ENCODE peak calls at places on chromosome 19, in nine cellular contexts. One of them, this sample, is unnamed.

GRCh38 chr19:8615813-8616596 is 5.5 kb upstream of the ADAMTS10 start:
- DNase-seq in adrenal gland: peak; percentile 84
- DNase-seq in suprapubic skin: peak; percentile 83
- DNase-seq in uterus: no peak
- DNase-seq in GM12878: no peak
- DNase-seq in tibial nerve: peak; percentile 63
- DNase-seq in IMR-90: peak; percentile 55
- DNase-seq in HepG2: peak; percentile 62
- DNase-seq in stomach: peak; percentile 45
- DNase-seq in this sample: no peak

GRCh38 chr19:17081672-17082630 is 6.4 kb downstream of the MYO9B start:
- DNase-seq in uterus: no peak
- DNase-seq in stomach: no peak
- DNase-seq in adrenal gland: no peak
- DNase-seq in suprapubic skin: no peak
- DNase-seq in tibial nerve: peak; percentile 61
- DNase-seq in IMR-90: no peak
- DNase-seq in GM12878: no peak
- DNase-seq in HepG2: no peak
- DNase-seq in this sample: no peak

GRCh38 chr19:964761-965694 is 19.1 kb upstream of the WDR18 start:
- DNase-seq in uterus: no peak
- DNase-seq in suprapubic skin: no peak
- DNase-seq in tibial nerve: no peak
- DNase-seq in IMR-90: peak; percentile 31
- DNase-seq in adrenal gland: no peak
- DNase-seq in stomach: no peak
- DNase-seq in HepG2: no peak
- DNase-seq in GM12878: no peak
- DNase-seq in this sample: no peak

GRCh38 chr19:14817052-14817451 is 17.9 kb downstream of the OR7A5 start:
- DNase-seq in uterus: no peak
- DNase-seq in GM12878: no peak
- DNase-seq in HepG2: no peak
- DNase-seq in stomach: no peak
- DNase-seq in suprapubic skin: no peak
- DNase-seq in adrenal gland: no peak
- DNase-seq in tibial nerve: no peak
- DNase-seq in IMR-90: no peak
- DNase-seq in this sample: no peak

GRCh38 chr19:35446194-35446593 is 1.9 kb upstream of the FFAR2 start:
- DNase-seq in stomach: no peak
- DNase-seq in suprapubic skin: no peak
- DNase-seq in GM12878: no peak
- DNase-seq in tibial nerve: no peak
- DNase-seq in HepG2: no peak
- DNase-seq in IMR-90: no peak
- DNase-seq in adrenal gland: no peak
- DNase-seq in uterus: no peak
- DNase-seq in this sample: no peak

GRCh38 chr19:41811036-41811435 is 14.6 kb downstream of the CEACAM3 start:
- DNase-seq in adrenal gland: no peak
- DNase-seq in HepG2: no peak
- DNase-seq in GM12878: no peak
- DNase-seq in suprapubic skin: no peak
- DNase-seq in tibial nerve: no peak
- DNase-seq in uterus: no peak
- DNase-seq in stomach: no peak
- DNase-seq in IMR-90: no peak
- DNase-seq in this sample: no peak

GRCh38 chr19:918481-919156 is 1.5 kb downstream of the KISS1R start:
- DNase-seq in stomach: no peak
- DNase-seq in GM12878: no peak
- DNase-seq in suprapubic skin: no peak
- DNase-seq in IMR-90: no peak
- DNase-seq in HepG2: no peak
- DNase-seq in uterus: no peak
- DNase-seq in tibial nerve: no peak
- DNase-seq in adrenal gland: no peak
- DNase-seq in this sample: no peak

GRCh38 chr19:17686592-17687042 is 1.5 kb downstream of the UNC13A start:
- DNase-seq in suprapubic skin: no peak
- DNase-seq in uterus: no peak
- DNase-seq in tibial nerve: no peak
- DNase-seq in HepG2: no peak
- DNase-seq in IMR-90: no peak
- DNase-seq in GM12878: no peak
- DNase-seq in adrenal gland: peak; percentile 80
- DNase-seq in stomach: no peak
- DNase-seq in this sample: no peak

GRCh38 chr19:28793391-28794168 is 419.4 kb downstream of the UQCRFS1 start:
- DNase-seq in stomach: no peak
- DNase-seq in IMR-90: no peak
- DNase-seq in GM12878: no peak
- DNase-seq in suprapubic skin: no peak
- DNase-seq in adrenal gland: no peak
- DNase-seq in HepG2: no peak
- DNase-seq in tibial nerve: no peak
- DNase-seq in uterus: no peak
- DNase-seq in this sample: no peak

GRCh38 chr19:31545766-31546165 is 196.5 kb upstream of the TSHZ3 start:
- DNase-seq in IMR-90: no peak
- DNase-seq in suprapubic skin: no peak
- DNase-seq in tibial nerve: no peak
- DNase-seq in uterus: no peak
- DNase-seq in HepG2: no peak
- DNase-seq in GM12878: no peak
- DNase-seq in stomach: no peak
- DNase-seq in adrenal gland: no peak
- DNase-seq in this sample: peak; percentile 49

GRCh38 chr19:34066007-34066656 is 106.2 kb upstream of the LSM14A start:
- DNase-seq in IMR-90: no peak
- DNase-seq in stomach: no peak
- DNase-seq in uterus: no peak
- DNase-seq in HepG2: no peak
- DNase-seq in tibial nerve: no peak
- DNase-seq in suprapubic skin: no peak
- DNase-seq in adrenal gland: no peak
- DNase-seq in GM12878: no peak
- DNase-seq in this sample: no peak

GRCh38 chr19:31539386-31539785 is 190.2 kb upstream of the TSHZ3 start:
- DNase-seq in uterus: no peak
- DNase-seq in IMR-90: no peak
- DNase-seq in adrenal gland: no peak
- DNase-seq in HepG2: no peak
- DNase-seq in suprapubic skin: peak; percentile 20
- DNase-seq in stomach: no peak
- DNase-seq in tibial nerve: no peak
- DNase-seq in GM12878: no peak
- DNase-seq in this sample: peak; percentile 49

GRCh38 chr19:19533826-19534225 is 4.2 kb upstream of the CILP2 start:
- DNase-seq in tibial nerve: no peak
- DNase-seq in IMR-90: no peak
- DNase-seq in adrenal gland: no peak
- DNase-seq in HepG2: no peak
- DNase-seq in GM12878: no peak
- DNase-seq in suprapubic skin: no peak
- DNase-seq in stomach: no peak
- DNase-seq in uterus: no peak
- DNase-seq in this sample: no peak

GRCh38 chr19:46211201-46211881 is 18.2 kb upstream of the IGFL1 start:
- DNase-seq in IMR-90: no peak
- DNase-seq in uterus: no peak
- DNase-seq in GM12878: no peak
- DNase-seq in suprapubic skin: no peak
- DNase-seq in stomach: peak; percentile 53
- DNase-seq in adrenal gland: no peak
- DNase-seq in HepG2: no peak
- DNase-seq in tibial nerve: no peak
- DNase-seq in this sample: no peak

GRCh38 chr19:44641460-44641859 is 2.2 kb upstream of the PVR start:
- DNase-seq in IMR-90: no peak
- DNase-seq in tibial nerve: no peak
- DNase-seq in uterus: no peak
- DNase-seq in stomach: no peak
- DNase-seq in GM12878: no peak
- DNase-seq in suprapubic skin: no peak
- DNase-seq in adrenal gland: no peak
- DNase-seq in HepG2: no peak
- DNase-seq in this sample: no peak

GRCh38 chr19:50998061-50998460 is 3.3 kb downstream of the KLK8 start:
- DNase-seq in uterus: no peak
- DNase-seq in HepG2: no peak
- DNase-seq in IMR-90: no peak
- DNase-seq in tibial nerve: no peak
- DNase-seq in suprapubic skin: no peak
- DNase-seq in adrenal gland: no peak
- DNase-seq in stomach: no peak
- DNase-seq in GM12878: no peak
- DNase-seq in this sample: no peak

GRCh38 chr19:32651729-32652140 is 23.2 kb downstream of the ANKRD27 start:
- DNase-seq in uterus: no peak
- DNase-seq in IMR-90: peak; percentile 11
- DNase-seq in stomach: peak; percentile 30
- DNase-seq in HepG2: no peak
- DNase-seq in tibial nerve: no peak
- DNase-seq in adrenal gland: peak; percentile 63
- DNase-seq in suprapubic skin: no peak
- DNase-seq in GM12878: no peak
- DNase-seq in this sample: no peak

DNA sequence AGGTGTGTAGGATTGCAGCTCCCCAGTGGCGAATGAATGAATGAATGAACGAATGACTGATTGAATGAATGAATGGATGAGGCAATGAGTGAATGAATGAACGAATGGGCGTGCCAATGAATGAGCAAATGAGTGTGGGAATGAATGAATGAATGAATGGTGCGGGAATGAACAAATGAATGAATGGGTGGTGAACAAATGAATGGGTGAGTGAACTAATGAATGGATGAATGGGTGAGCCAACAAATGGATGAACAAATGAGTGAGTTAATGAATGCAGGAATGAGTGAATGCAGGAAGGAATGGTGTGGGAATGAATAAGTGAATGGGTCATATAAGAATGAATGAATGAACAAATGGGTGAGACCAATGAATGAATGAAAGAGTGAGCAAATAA is 14.7 kb downstream of the ANKRD24 start:
- DNase-seq in adrenal gland: no peak
- DNase-seq in HepG2: no peak
- DNase-seq in tibial nerve: no peak
- DNase-seq in GM12878: no peak
- DNase-seq in stomach: no peak
- DNase-seq in IMR-90: no peak
- DNase-seq in uterus: no peak
- DNase-seq in suprapubic skin: no peak
- DNase-seq in this sample: no peak
- H3K4me3 ChIP-seq in adrenal gland: no peak overlapping the region
- H3K4me3 ChIP-seq in HepG2: no peak overlapping the region
- H3K4me3 ChIP-seq in tibial nerve: no peak overlapping the region
- H3K4me3 ChIP-seq in GM12878: no peak overlapping the region
- H3K4me3 ChIP-seq in stomach: no peak overlapping the region
- H3K4me3 ChIP-seq in IMR-90: no peak overlapping the region
- H3K4me3 ChIP-seq in uterus: no peak overlapping the region
- H3K4me3 ChIP-seq in suprapubic skin: no peak overlapping the region
- H3K4me3 ChIP-seq in this sample: no peak overlapping the region

DNA sequence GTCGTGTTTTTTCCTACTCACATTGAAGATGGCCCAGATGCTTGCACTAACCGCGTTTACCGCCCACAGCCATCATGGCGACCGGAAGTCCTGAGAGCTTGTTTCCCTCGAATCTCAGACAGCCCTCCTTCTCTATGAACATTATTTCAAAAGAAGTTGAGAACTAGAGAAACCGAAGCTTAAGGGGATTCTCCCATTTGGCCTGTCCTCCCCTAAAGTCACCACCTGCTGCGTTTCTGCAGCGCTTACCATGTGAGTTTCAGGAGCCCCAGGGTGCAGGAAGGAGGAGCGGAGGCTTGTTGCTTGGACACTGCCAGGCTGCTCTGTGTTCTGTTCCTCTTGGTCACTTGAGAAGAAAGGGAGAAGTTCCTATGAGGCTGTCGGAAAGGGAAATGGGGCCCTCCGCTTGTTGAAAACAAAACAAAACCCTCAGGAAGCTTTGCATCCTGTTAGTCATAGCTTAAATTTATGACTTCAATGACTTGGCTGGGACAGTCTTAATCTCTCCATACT is 6.2 kb downstream of the CARD8 start:
- DNase-seq in GM12878: peak; percentile 78
- DNase-seq in IMR-90: no peak
- DNase-seq in uterus: no peak
- DNase-seq in HepG2: no peak
- DNase-seq in stomach: peak; percentile 41
- DNase-seq in adrenal gland: peak; percentile 78
- DNase-seq in suprapubic skin: no peak
- DNase-seq in tibial nerve: peak; percentile 40
- DNase-seq in this sample: no peak
- H3K27ac ChIP-seq in GM12878: peak overlapping the region; percentile 97
- H3K27ac ChIP-seq in IMR-90: no peak overlapping the region
- H3K27ac ChIP-seq in uterus: peak overlapping the region; percentile 75
- H3K27ac ChIP-seq in HepG2: no peak overlapping the region
- H3K27ac ChIP-seq in stomach: peak overlapping the region; percentile 63
- H3K27ac ChIP-seq in adrenal gland: no peak overlapping the region
- H3K27ac ChIP-seq in suprapubic skin: peak overlapping the region; percentile 75
- H3K27ac ChIP-seq in tibial nerve: no peak overlapping the region
- H3K27ac ChIP-seq in this sample: no peak overlapping the region

GRCh38 chr19:5477451-5478215 is 22.4 kb downstream of the ZNRF4 start:
- DNase-seq in uterus: no peak
- DNase-seq in IMR-90: no peak
- DNase-seq in GM12878: no peak
- DNase-seq in tibial nerve: no peak
- DNase-seq in HepG2: no peak
- DNase-seq in adrenal gland: no peak
- DNase-seq in suprapubic skin: no peak
- DNase-seq in stomach: no peak
- DNase-seq in this sample: no peak
- TF ChIP-seq POLR2A in uterus: no peak
- TF ChIP-seq POLR2A in IMR-90: no peak
- TF ChIP-seq POLR2A in GM12878: no peak
- TF ChIP-seq POLR2A in tibial nerve: no peak
- TF ChIP-seq POLR2A in HepG2: no peak
- TF ChIP-seq POLR2A in adrenal gland: no peak
- TF ChIP-seq POLR2A in suprapubic skin: no peak
- TF ChIP-seq POLR2A in stomach: no peak
- TF ChIP-seq POLR2A in this sample: no peak

DNA sequence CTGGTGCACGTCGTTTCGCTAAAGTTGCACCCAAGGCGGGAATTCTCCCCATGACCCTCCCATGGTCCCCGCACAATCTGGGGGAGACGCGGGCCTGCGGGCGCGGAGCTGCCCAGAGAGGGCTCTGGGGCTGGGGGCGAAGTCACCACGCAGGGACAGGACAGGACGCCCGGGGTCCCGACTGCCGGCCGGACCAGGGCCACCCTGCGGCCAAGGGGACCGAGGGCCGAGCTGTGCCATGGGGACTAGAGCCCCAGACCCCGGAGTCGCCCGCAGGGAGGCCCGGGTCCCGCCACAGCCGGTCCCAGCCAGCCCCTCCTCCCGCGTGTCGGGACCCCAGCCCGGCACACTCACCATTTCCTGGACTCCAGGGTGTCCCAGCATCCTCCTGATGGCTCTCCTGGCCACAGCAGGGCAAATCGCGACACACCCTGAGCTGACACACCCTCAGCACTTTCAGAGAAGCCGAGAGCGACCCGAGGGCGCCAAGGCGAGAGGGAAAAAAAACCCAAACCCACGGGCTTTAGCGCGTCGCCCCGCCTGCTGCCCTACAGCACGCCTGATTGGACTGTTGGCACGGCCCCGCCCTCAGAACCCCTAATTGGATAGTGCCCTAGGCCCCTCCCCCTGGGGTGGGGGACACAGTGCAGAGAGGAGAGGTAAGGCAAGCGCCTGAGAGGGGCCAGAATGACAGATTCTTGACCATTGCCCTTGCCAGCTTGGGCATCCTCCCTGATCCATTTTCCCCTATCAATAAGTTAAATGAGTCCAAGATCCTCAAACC is 28.6 kb downstream of the ZNF44 start:
- DNase-seq in GM12878: no peak
- DNase-seq in stomach: no peak
- DNase-seq in HepG2: no peak
- DNase-seq in adrenal gland: no peak
- DNase-seq in tibial nerve: no peak
- DNase-seq in suprapubic skin: no peak
- DNase-seq in uterus: no peak
- DNase-seq in IMR-90: no peak
- DNase-seq in this sample: no peak
- H3K4me3 ChIP-seq in GM12878: no peak overlapping the region
- H3K4me3 ChIP-seq in stomach: no peak overlapping the region
- H3K4me3 ChIP-seq in HepG2: no peak overlapping the region
- H3K4me3 ChIP-seq in adrenal gland: no peak overlapping the region
- H3K4me3 ChIP-seq in tibial nerve: no peak overlapping the region
- H3K4me3 ChIP-seq in suprapubic skin: no peak overlapping the region
- H3K4me3 ChIP-seq in uterus: no peak overlapping the region
- H3K4me3 ChIP-seq in IMR-90: no peak overlapping the region
- H3K4me3 ChIP-seq in this sample: no peak overlapping the region

This sample was measured in vagina.